ENCODE peak calls at places on chromosomes 16 and 17, in seven cellular contexts. T is caudate nucleus; V is T-helper 2 cell; W is stimulated activated CD4-positive, alpha-beta T cell treated with anti-CD3 and anti-CD28 coated beads, Interleukin-2, amount 100 ng/mL, for 24 hours; H is effector CD4-positive, alpha-beta T cell; M is body of pancreas; S is esophagus squamous epithelium. U is an unnamed sample.

GRCh38 chr16:23572394-23572793 is 14.9 kb downstream of the UBFD1 start:
- DNase-seq in T (no peak), V (no peak), W (no peak), H (no peak), M (no peak), S (no peak), U (no peak)

GRCh38 chr16:67137605-67138004 is 13.2 kb downstream of the B3GNT9 start:
- DNase-seq in T (no peak), V (no peak), W (no peak), H (no peak), M (no peak), S (no peak), U (no peak)

GRCh38 chr16:23113185-23113584 is 36.1 kb downstream of the USP31 start:
- DNase-seq in T (no peak), V (no peak), W (no peak), H (no peak), M (no peak), S (no peak), U (no peak)

GRCh38 chr17:75344664-75345063 is 55.4 kb upstream of the SLC25A19 start:
- DNase-seq in T (no peak), V (no peak), W (no peak), H (peak), M (no peak), S (no peak), U (peak)

GRCh38 chr17:15263680-15264079 is 1.4 kb downstream of the PMP22 start:
- DNase-seq in T (no peak), V (no peak), W (no peak), H (no peak), M (no peak), S (no peak), U (no peak)

GRCh38 chr16:28549301-28549899 is 4.3 kb upstream of the SGF29 start:
- DNase-seq in T (no peak), V (no peak), W (no peak), H (no peak), M (peak), S (no peak), U (peak)

GRCh38 chr16:12392585-12393089 is 411.1 kb downstream of the CPPED1 start:
- DNase-seq in T (no peak), V (no peak), W (no peak), H (no peak), M (peak), S (no peak), U (no peak)

GRCh38 chr16:54493076-54493475 is 206.5 kb upstream of the IRX3 start:
- DNase-seq in T (no peak), V (no peak), W (no peak), H (no peak), M (no peak), S (no peak), U (no peak)